ENCODE peak calls at places on chromosomes 13 and 19, in four cellular contexts. S is tibial artery, L is HAP-1, O is ascending aorta. J is an unnamed sample. For H3K4me1, the result is how much of the 10 kb centered on the place peaks cover.

GRCh38 chr13:58399263-58399662 is 767.7 kb downstream of the PCDH17 start:
- DNase-seq in S (no peak), O (no peak), L (no peak), J (no peak)

GRCh38 chr13:70708744-70709143 is 600.5 kb upstream of the KLHL1 start:
- DNase-seq in O (no peak), L (no peak), S (no peak), J (no peak)

GRCh38 chr19:13098291-13099072 is 4.2 kb downstream of the LYL1 start:
- DNase-seq in L (peak), O (peak), S (no peak), J (no peak)

GRCh38 chr13:113077953-113078894 is 27.4 kb upstream of the F7 start:
- DNase-seq in L (no peak), S (no peak), O (no peak), J (no peak)

GRCh38 chr13:52010890-52011689 is at the start of gene ATP7B:
- DNase-seq in L (no peak), O (peak), S (no peak), J (no peak)

GRCh38 chr13:40074338-40074737 is 418.9 kb downstream of the COG6 start:
- DNase-seq in S (no peak), O (no peak), L (peak), J (no peak)

GRCh38 chr13:44326961-44327360 is 46.7 kb upstream of the SERP2 start:
- DNase-seq in L (no peak), S (no peak), O (no peak), J (no peak)

GRCh38 chr19:10736916-10737551 is 19.2 kb downstream of the DNM2 start:
- DNase-seq in S (no peak), L (no peak), O (no peak), J (no peak)

GRCh38 chr19:5693195-5694166 is 3.4 kb downstream of the RPL36 start:
- DNase-seq in S (no peak), L (no peak), O (no peak), J (no peak)

GRCh38 chr13:37340911-37341670 is 235.6 kb upstream of the CSNK1A1L start:
- DNase-seq in S (no peak), O (no peak), L (no peak), J (no peak)

GRCh38 chr19:45716314-45717130 is 14.2 kb downstream of the FBXO46 start:
- DNase-seq in S (no peak), O (no peak), L (peak), J (peak)

GRCh38 chr19:384801-385169 is 24.2 kb downstream of the C2CD4C start:
- DNase-seq in O (no peak), L (no peak), S (no peak), J (no peak)

GRCh38 chr19:18577365-18577914 is 5.8 kb downstream of the UBA52 start:
- DNase-seq in S (no peak), L (no peak), O (no peak), J (no peak)

GRCh38 chr19:41548954-41549688 is 26.8 kb upstream of the CEACAM21 start:
- DNase-seq in L (no peak), O (no peak), S (no peak), J (no peak)

GRCh38 chr19:41691268-41691970 is 3.3 kb upstream of the CEACAM7 start:
- DNase-seq in L (peak), S (no peak), O (peak), J (no peak)

GRCh38 chr13:113078895-113079720 is 26.5 kb upstream of the F7 start:
- DNase-seq in L (no peak), S (no peak), O (no peak), J (no peak)

GRCh38 chr13:29510698-29511438 is 84.6 kb downstream of the SLC7A1 start:
- DNase-seq in O (no peak), L (no peak), S (no peak), J (no peak)

GRCh38 chr19:32676895-32677359 is 1.3 kb downstream of the RGS9BP start:
- DNase-seq in S (no peak), L (no peak), O (no peak), J (no peak)

GRCh38 chr13:111051656-111052232 is 63.4 kb upstream of the ARHGEF7 start:
- DNase-seq in L (no peak), O (peak), S (no peak), J (peak)

GRCh38 chr19:6888967-6889366 is 1.6 kb downstream of the ADGRE1 start:
- DNase-seq in S (no peak), O (no peak), L (no peak), J (no peak)

GRCh38 chr13:27783111-27783510 is 9.2 kb upstream of the GSX1 start:
- DNase-seq in S (no peak), O (no peak), L (no peak), J (no peak)

GRCh38 chr19:16384688-16385087 is 60.1 kb downstream of the KLF2 start:
- DNase-seq in L (no peak), O (no peak), S (no peak), J (no peak)

GRCh38 chr19:4913996-4914735 is 4.9 kb downstream of the UHRF1 start:
- DNase-seq in S (no peak), L (no peak), O (no peak), J (no peak)

GRCh38 chr13:66660013-66660804 is 569.9 kb downstream of the PCDH9 start:
- DNase-seq in S (no peak), O (no peak), L (no peak), J (peak)

GRCh38 chr13:43331676-43332075 is 308.3 kb downstream of the DNAJC15 start:
- DNase-seq in S (no peak), L (no peak), O (no peak), J (no peak)

GRCh38 chr13:59061621-59062020 is 1102.1 kb downstream of the DIAPH3 start:
- DNase-seq in S (no peak), L (no peak), O (no peak), J (no peak)

GRCh38 chr19:16022251-16022650 is 54.0 kb upstream of the TPM4 start:
- DNase-seq in S (peak), L (no peak), O (no peak), J (no peak)

GRCh38 chr13:90867336-90867683 is 480.2 kb upstream of the MIR17HG start:
- DNase-seq in S (peak), L (peak), O (peak), J (peak)

GRCh38 chr13:36774895-36775294 is 44.1 kb upstream of the RFXAP start:
- DNase-seq in L (no peak), O (no peak), S (no peak), J (no peak)

GRCh38 chr13:94641432-94641941 is 39.8 kb downstream of the GPR180 start:
- DNase-seq in S (no peak), O (no peak), L (no peak), J (peak)

DNA sequence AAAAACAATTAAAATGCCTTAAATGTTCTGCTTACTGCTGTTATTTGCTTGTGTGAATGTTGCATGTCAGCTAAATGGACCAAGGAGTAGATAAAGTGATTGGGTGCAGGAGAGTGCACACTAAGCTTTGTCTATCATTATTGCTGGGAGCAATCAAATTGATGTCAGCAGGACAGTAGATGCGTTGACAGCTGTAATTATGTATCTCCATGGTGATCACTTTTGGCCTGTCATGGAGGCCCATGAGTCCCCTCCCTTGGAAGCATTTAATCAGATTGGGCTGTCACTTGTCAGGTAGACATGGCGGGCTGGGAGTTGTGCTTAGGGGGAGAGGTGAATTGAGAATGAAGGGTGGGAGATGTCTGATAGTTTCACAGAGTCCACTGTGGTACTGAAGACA is 215.3 kb downstream of the PCCA start:
- DNase-seq in L (no peak), O (no peak), S (no peak), J (no peak)
- H3K4me1 ChIP-seq in L (under half), O (under half), S (under half), J (under half)

GRCh38 chr13:80605007-80605406 is 264.1 kb upstream of the SPRY2 start:
- DNase-seq in L (no peak), O (no peak), S (no peak), J (no peak)
- H3K4me1 ChIP-seq in L (under half), O (under half), S (under half), J (under half)

DNA sequence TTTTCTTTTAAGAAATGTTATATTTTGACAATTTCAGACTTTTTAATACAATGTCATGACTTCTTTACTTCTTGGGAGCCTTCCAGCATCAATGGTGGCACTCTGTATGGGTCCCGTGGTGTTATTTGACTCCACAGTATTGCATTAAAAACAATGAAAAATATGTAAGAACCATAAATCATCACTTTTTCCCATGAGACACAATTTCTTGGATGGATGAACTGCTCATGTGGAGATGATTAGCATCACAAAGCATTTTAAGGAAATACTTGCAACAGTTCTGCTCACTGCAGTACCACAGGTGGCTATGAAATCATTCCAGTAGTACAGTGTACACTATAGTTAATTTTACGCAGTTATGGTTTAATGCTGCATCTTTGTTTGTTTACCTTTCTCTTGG is 37.2 kb upstream of the C1QTNF9B start:
- DNase-seq in O (no peak), S (no peak), L (no peak), J (no peak)
- H3K4me1 ChIP-seq in O (under half), S (under half), L (under half), J (under half)

DNA sequence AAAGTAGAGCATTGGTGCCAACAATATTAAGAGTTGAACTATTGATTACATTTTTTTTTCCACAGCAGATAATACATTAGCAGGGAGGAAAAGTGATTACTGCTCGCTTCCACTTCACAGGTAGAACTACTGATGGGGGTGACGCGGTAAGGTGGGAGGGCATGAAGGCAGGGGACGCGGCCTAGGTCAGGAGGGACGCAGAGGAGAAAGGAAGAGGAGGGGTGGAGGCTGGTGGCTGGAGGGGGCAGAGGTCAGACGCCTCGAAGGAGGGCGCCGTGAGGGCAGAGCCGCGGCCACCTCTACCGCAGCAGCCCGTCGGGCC is 287 bp upstream of the B3GLCT start:
- DNase-seq in O (no peak), L (no peak), S (no peak), J (no peak)
- H3K4me1 ChIP-seq in O (under half), L (under half), S (under half), J (under half)

GRCh38 chr13:23684647-23685046 is 114.4 kb downstream of the TNFRSF19 start:
- DNase-seq in L (no peak), O (no peak), S (no peak), J (no peak)
- H3K4me1 ChIP-seq in L (under half), O (under half), S (under half), J (under half)